ENCODE peak calls at places on chromosomes 3 and 15, in ten cellular contexts. X, G, J, F, Q, S, O, A, K and H are unnamed samples.

GRCh38 chr15:69906256-69907185 is 191.2 kb downstream of the TLE3 start:
- DNase-seq in G (no peak), S (no peak), J (no peak), O (peak), Q (no peak), K (no peak), X (no peak), A (peak), F (no peak), H (no peak)

GRCh38 chr15:70474682-70475438 is 288.5 kb downstream of the UACA start:
- DNase-seq in F (peak), G (peak), A (peak), S (peak), Q (peak), X (peak), K (peak), O (peak), J (peak), H (no peak)

GRCh38 chr15:63420333-63420741 is 38.7 kb upstream of the CA12 start:
- DNase-seq in O (peak), Q (peak), G (peak), K (peak), J (no peak), F (no peak), X (peak), A (no peak), S (no peak), H (no peak)

GRCh38 chr3:142664311-142664710 is 59.5 kb upstream of the TRPC1 start:
- DNase-seq in K (no peak), O (no peak), G (no peak), X (no peak), F (no peak), Q (no peak), S (no peak), A (no peak), J (no peak), H (no peak)

GRCh38 chr3:179860275-179861107 is 176.2 kb downstream of the PEX5L start:
- DNase-seq in A (no peak), O (no peak), S (no peak), F (no peak), K (no peak), X (no peak), J (no peak), Q (no peak), G (no peak), H (no peak)

GRCh38 chr3:27556854-27557253 is 72.7 kb upstream of the SLC4A7 start:
- DNase-seq in A (no peak), Q (peak), X (peak), G (peak), J (no peak), F (no peak), S (no peak), K (peak), O (peak), H (no peak)

GRCh38 chr15:40952901-40953712 is at the start of gene CHAC1:
- DNase-seq in Q (peak), K (peak), J (peak), G (peak), O (peak), F (peak), X (peak), S (peak), A (peak), H (peak)

GRCh38 chr15:91473894-91474293 is 373.8 kb downstream of the SV2B start:
- DNase-seq in O (no peak), G (peak), K (peak), J (no peak), F (no peak), X (peak), A (no peak), S (no peak), Q (peak), H (no peak)

GRCh38 chr3:156964562-156964961 is 138.4 kb downstream of the LEKR1 start:
- DNase-seq in X (peak), O (no peak), J (no peak), Q (peak), A (no peak), G (peak), K (no peak), S (no peak), F (no peak), H (no peak)

GRCh38 chr3:15797600-15798303 is at the start of gene ANKRD28:
- DNase-seq in Q (peak), X (peak), A (peak), O (peak), J (no peak), G (peak), K (peak), S (peak), F (no peak), H (peak)

GRCh38 chr3:38493019-38493418 is 3.1 kb upstream of the EXOG start:
- DNase-seq in G (peak), X (peak), S (no peak), O (no peak), A (no peak), K (peak), F (no peak), J (no peak), Q (peak), H (peak)

GRCh38 chr15:95929232-95929846 is 401.2 kb upstream of the NR2F2 start:
- DNase-seq in K (peak), G (peak), A (no peak), O (no peak), F (no peak), Q (peak), X (peak), J (no peak), S (no peak), H (no peak)

GRCh38 chr3:99686955-99687612 is 48.7 kb downstream of the COL8A1 start:
- DNase-seq in G (peak), S (no peak), Q (peak), X (peak), F (peak), O (peak), K (no peak), J (no peak), A (no peak), H (no peak)

GRCh38 chr3:34178415-34178814 is 380.0 kb downstream of the PDCD6IP start:
- DNase-seq in X (peak), F (no peak), O (no peak), A (no peak), G (no peak), K (peak), S (no peak), Q (peak), J (no peak), H (no peak)

GRCh38 chr15:90558182-90558581 is 28.5 kb downstream of the CRTC3 start:
- DNase-seq in G (peak), K (no peak), J (no peak), A (no peak), Q (no peak), O (no peak), F (peak), X (no peak), S (no peak), H (no peak)

GRCh38 chr3:13878711-13879101 is 1.2 kb downstream of the WNT7A start:
- DNase-seq in O (peak), F (no peak), J (peak), K (no peak), S (no peak), G (no peak), X (no peak), A (no peak), Q (no peak), H (no peak)

GRCh38 chr3:52005571-52005986 is 9.9 kb upstream of the RPL29 start:
- DNase-seq in K (peak), O (no peak), A (no peak), Q (peak), X (peak), G (peak), F (peak), J (peak), S (peak), H (peak)

GRCh38 chr3:81435050-81435449 is 326.4 kb downstream of the GBE1 start:
- DNase-seq in J (no peak), Q (no peak), A (no peak), O (no peak), F (no peak), X (no peak), K (peak), G (no peak), S (no peak), H (no peak)

DNA sequence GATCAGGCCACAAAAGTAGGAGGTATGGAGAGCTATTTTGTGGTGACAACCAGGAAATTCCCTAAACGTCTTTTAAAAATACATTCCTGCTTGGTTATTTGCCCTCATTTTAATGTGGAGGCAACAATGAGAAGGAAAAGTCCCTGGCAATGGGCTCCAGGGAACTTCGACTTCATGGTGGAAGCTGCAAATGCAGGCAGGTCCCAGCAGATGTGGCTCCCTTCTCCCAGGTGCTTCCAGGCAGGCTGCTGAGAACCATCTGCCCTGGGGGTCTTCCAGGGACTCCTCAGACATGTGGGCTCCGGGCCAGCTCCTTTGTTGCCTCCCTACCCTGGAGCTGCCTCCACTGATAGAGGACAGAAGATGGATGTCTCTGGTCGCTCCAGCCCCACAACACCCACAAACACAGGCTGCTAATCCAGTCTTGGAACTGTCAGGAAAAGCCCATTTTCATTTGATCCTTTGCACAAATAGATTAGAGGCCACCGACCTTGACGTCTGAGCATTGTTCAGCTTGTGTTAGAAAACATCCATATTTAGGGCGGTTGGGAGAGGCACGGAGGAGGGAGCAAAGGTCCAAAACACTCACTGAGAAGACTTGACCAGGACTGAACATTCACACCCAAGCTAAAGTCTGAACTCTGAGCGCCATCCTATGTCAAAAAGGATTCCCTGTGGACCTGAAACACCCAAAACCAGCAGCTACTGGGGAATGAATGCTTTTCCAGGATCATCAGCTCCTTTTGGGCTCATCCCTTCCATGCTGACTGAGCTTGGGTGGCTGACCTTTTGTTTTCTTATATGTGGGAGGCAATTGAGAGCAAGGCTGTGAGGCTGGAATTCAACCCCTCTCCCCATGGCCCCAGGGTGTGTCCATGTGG is 30.2 kb upstream of the SLCO2A1 start:
- DNase-seq in S (no peak), J (no peak), F (no peak), O (no peak), X (peak), Q (peak), K (peak), A (no peak), G (peak), H (no peak)
- TF ChIP-seq CTCF in S (no peak), J (no peak), F (no peak), O (no peak), X (peak), Q (no peak), K (no peak), A (no peak), G (peak), H (no peak)

GRCh38 chr3:73623996-73624362 is 762 bp downstream of the PDZRN3 start:
- DNase-seq in F (peak), S (no peak), K (peak), G (peak), X (peak), O (no peak), Q (peak), A (no peak), J (peak), H (no peak)

GRCh38 chr3:73624363-73625123 is at the start of gene PDZRN3:
- DNase-seq in A (no peak), X (peak), O (no peak), F (peak), J (peak), Q (peak), K (peak), G (peak), S (no peak), H (peak)

GRCh38 chr3:73623316-73623715 is 1.4 kb downstream of the PDZRN3 start:
- DNase-seq in X (peak), O (no peak), J (no peak), G (peak), F (no peak), A (no peak), K (no peak), Q (no peak), S (no peak), H (no peak)

GRCh38 chr3:73622135-73622534 is 2.6 kb downstream of the PDZRN3 start:
- DNase-seq in G (peak), K (no peak), J (no peak), A (no peak), O (no peak), Q (no peak), S (no peak), F (peak), X (peak), H (no peak)

DNA sequence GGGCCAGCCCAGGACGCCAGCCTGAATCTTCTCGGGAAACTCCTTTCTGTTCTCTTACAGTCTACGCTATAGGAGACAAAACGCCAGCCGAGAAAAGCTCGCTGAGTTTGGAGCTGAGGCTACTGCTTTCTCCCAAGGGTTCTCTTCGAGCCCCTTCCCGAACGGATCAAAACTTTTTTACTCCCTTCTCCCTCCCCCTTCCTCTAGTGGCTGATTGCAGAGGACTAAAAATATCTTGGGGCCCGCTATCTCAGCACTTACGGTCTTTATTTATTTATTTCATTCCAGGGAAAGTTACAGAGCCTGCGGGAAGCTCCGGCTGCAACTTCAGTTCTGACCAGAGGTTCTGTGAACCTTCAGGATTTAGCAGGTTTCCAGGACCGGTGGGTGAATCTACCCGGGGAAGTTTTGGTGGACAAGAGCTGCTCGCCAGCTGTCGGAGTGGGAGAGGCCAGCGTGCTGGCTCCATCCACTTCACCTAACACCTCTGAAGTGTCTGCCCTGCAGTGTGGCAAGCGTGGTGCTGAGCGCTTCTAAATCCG is 454 bp upstream of the PDZRN3 start:
- DNase-seq in K (peak), G (peak), O (no peak), S (no peak), A (no peak), Q (peak), X (peak), J (no peak), F (no peak), H (peak)
- H3K4me3 ChIP-seq in K (peak), G (peak), O (no peak), S (peak), A (no peak), Q (peak), X (peak), J (peak), F (peak), H (peak)

DNA sequence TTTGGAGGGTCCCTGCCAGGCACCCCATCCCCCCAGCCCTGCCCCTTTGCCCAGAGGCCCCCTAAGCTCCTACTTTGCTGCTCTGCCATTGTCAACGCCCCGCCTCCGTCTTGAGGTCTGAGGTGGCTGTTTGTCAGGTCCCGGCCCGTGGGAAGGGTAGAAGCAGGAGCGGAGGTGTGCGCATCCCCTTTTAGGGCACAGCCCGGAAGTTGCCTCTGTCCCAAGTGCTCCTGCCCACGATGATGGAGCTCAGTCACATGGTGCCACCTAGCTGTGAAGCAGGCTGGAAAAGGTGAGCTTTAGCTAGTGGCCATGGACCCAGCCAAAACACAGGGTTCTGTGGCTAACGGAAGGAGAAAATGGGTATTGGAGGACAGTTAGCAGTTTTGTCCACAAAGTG is 28.5 kb upstream of the LCTL start:
- DNase-seq in K (no peak), Q (no peak), X (no peak), A (no peak), J (no peak), O (peak), G (no peak), F (no peak), S (no peak), H (no peak)
- TF ChIP-seq CTCF in K (no peak), Q (no peak), X (peak), A (no peak), J (no peak), O (peak), G (no peak), F (no peak), S (no peak), H (no peak)

GRCh38 chr3:131020122-131020693 is 6.4 kb downstream of the ASTE1 start:
- DNase-seq in A (no peak), K (no peak), F (no peak), G (no peak), Q (no peak), S (no peak), X (no peak), O (no peak), J (no peak), H (peak)
- H3K4me3 ChIP-seq in A (no peak), K (no peak), F (no peak), G (no peak), Q (no peak), S (no peak), X (no peak), O (no peak), J (no peak), H (no peak)

GRCh38 chr3:85337895-85338294 is 379.1 kb downstream of the CADM2 start:
- DNase-seq in S (no peak), A (no peak), O (no peak), X (no peak), Q (no peak), K (no peak), J (no peak), F (no peak), G (no peak), H (no peak)

GRCh38 chr3:85342915-85343314 is 384.1 kb downstream of the CADM2 start:
- DNase-seq in Q (no peak), X (no peak), S (no peak), O (peak), K (no peak), J (no peak), F (no peak), A (no peak), G (peak), H (no peak)
- TF ChIP-seq CTCF in Q (no peak), X (no peak), S (peak), O (peak), K (peak), J (no peak), F (peak), A (peak), G (peak), H (no peak)

GRCh38 chr3:159853506-159853864 is 135.2 kb upstream of the IL12A start:
- DNase-seq in J (no peak), F (no peak), X (no peak), G (no peak), Q (no peak), K (no peak), S (no peak), A (no peak), O (no peak), H (no peak)

GRCh38 chr3:159854500-159855124 is 134.0 kb upstream of the IL12A start:
- DNase-seq in F (peak), O (peak), K (peak), A (peak), Q (peak), J (no peak), G (peak), S (peak), X (peak), H (peak)

GRCh38 chr3:159850481-159850880 is 138.2 kb upstream of the IL12A start:
- DNase-seq in X (no peak), Q (no peak), G (no peak), S (no peak), K (no peak), F (no peak), O (no peak), A (peak), J (no peak), H (no peak)

GRCh38 chr3:159852256-159852655 is 136.4 kb upstream of the IL12A start:
- DNase-seq in S (no peak), G (no peak), K (no peak), X (no peak), J (no peak), F (no peak), Q (no peak), O (no peak), A (peak), H (no peak)

GRCh38 chr3:159852821-159853505 is 135.7 kb upstream of the IL12A start:
- DNase-seq in Q (peak), X (peak), O (peak), G (peak), S (no peak), J (peak), K (peak), A (peak), F (peak), H (no peak)
- H3K4me3 ChIP-seq in Q (peak), X (peak), O (no peak), G (peak), S (no peak), J (peak), K (peak), A (no peak), F (peak), H (peak)

DNA sequence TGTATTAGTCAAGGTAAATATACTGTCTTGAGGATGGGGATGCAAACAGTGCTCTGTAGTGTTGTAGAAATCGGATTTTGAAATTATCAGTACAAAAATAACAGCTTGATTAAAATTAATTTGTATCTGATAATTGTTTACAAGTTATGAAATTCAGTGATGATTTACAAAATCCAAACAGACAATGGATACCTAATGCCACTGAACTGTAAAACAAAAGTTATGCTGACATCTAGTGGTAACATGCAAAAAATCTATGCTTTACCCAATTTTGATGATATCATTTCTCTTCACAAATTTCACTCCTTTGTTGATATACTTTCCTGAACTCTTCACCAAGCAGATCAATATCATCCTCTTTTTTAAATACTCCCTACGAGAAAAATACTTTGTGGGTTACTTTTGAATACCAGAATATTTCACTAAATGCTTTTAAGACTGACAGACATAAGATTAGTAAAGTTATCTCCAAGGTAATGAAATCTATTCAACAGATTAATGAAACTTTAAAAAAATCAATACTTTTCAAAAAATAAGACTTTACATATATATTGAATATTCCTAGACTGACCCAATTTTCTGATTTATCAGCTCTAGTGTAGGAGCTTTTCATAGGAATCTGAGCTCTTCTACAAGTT is 36.0 kb downstream of the MNS1 start:
- DNase-seq in K (peak), X (peak), J (no peak), A (no peak), F (no peak), Q (peak), G (peak), S (peak), O (peak), H (peak)
- TF ChIP-seq CTCF in K (peak), X (peak), J (peak), A (peak), F (peak), Q (peak), G (peak), S (peak), O (peak), H (peak)